ENCODE peak calls at places on chromosomes 12 and 14, in ten cellular contexts. D is T-helper 17 cell; Q is effector memory CD4-positive, alpha-beta T cell; M is prostate gland; T is astrocyte; Y is endothelial cell of umbilical vein; R is cardiac muscle cell; J is PC-3; Z is mammary epithelial cell; S is ovary. E is an unnamed sample.

GRCh38 chr14:70649803-70650202 is 8.1 kb downstream of the TTC9 start:
- DNase-seq in M (no peak), Y (no peak), T (no peak), J (no peak), R (no peak), S (no peak), Z (peak; percentile 22), Q (no peak), D (no peak), E (no peak)

GRCh38 chr14:67417633-67418032 is 5.7 kb upstream of the PLEK2 start:
- DNase-seq in Z (no peak), D (no peak), S (no peak), T (no peak), M (no peak), Q (no peak), R (peak; percentile 42), J (no peak), Y (no peak), E (no peak)

GRCh38 chr14:31229638-31230229 is 22.1 kb upstream of the HECTD1 start:
- DNase-seq in Y (no peak), T (peak; percentile 91), Z (peak; percentile 97), R (peak; percentile 99), D (no peak), S (peak; percentile 83), J (peak; percentile 99), M (peak; percentile 89), Q (no peak), E (no peak)

GRCh38 chr12:44589697-44590096 is 286.4 kb downstream of the NELL2 start:
- DNase-seq in R (no peak), Q (no peak), S (no peak), Z (peak; percentile 46), J (peak; percentile 55), M (no peak), Y (no peak), D (no peak), T (peak; percentile 7), E (no peak)

GRCh38 chr14:32939254-32940065 is 781 bp downstream of the NPAS3 start:
- DNase-seq in Y (peak; percentile 68), S (peak; percentile 86), M (peak; percentile 70), Z (peak; percentile 18), T (peak; percentile 75), J (peak; percentile 63), D (no peak), R (peak; percentile 83), Q (no peak), E (peak; percentile 61)

GRCh38 chr12:131736807-131737484 is 26.1 kb downstream of the SFSWAP start:
- DNase-seq in D (no peak), Z (peak; percentile 94), J (peak; percentile 98), Q (no peak), M (no peak), S (no peak), R (peak; percentile 8), T (peak; percentile 85), Y (peak; percentile 29), E (peak; percentile 85)

GRCh38 chr12:104710940-104711725 is 247.0 kb downstream of the SLC41A2 start:
- DNase-seq in J (peak; percentile 48), R (peak; percentile 89), Z (peak; percentile 11), Y (no peak), D (no peak), T (peak; percentile 48), M (no peak), S (no peak), Q (no peak), E (no peak)

GRCh38 chr12:3243376-3244084 is 166.4 kb downstream of the TSPAN9 start:
- DNase-seq in D (no peak), S (no peak), J (no peak), M (no peak), Q (no peak), Y (no peak), R (no peak), T (no peak), Z (no peak), E (no peak)

DNA sequence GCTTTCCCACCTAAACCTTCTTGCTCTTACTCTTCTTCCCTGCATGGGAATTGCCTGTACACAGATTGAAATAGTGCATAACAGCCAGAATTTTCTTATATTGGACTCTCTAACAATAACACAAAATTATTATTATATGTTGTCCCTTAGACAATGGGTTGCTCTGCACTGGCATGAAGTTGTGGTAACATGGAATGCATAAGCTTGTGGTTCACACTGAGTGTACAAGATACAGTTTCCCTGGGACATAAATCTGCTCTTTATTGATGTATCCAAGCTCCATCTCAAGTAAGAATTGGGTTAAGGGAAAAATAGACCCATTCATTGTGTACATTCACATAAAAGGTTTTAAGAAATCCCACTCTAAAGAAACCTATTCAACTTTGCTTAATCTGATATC is 114.4 kb upstream of the NTF3 start:
- DNase-seq in D (no peak), R (no peak), Q (no peak), Y (no peak), T (peak; percentile 0), S (no peak), Z (peak; percentile 54), J (no peak), M (no peak), E (no peak)
- H3K9me3 ChIP-seq in D (no peaks in the 10 kb centered on the region), R (no peaks in the 10 kb centered on the region), Q (no peaks in the 10 kb centered on the region), Y (no peaks in the 10 kb centered on the region), T (no peaks in the 10 kb centered on the region), S (no peaks in the 10 kb centered on the region), Z (peaks cover 4% of the 10 kb centered on the region), J (no peaks in the 10 kb centered on the region), M (no peaks in the 10 kb centered on the region), E (peaks cover 13% of the 10 kb centered on the region)

GRCh38 chr12:90080616-90081015 is 372.0 kb upstream of the ATP2B1 start:
- DNase-seq in Q (no peak), Z (no peak), T (no peak), D (no peak), Y (no peak), R (no peak), M (no peak), S (no peak), J (no peak), E (no peak)

GRCh38 chr12:90076851-90077319 is 368.2 kb upstream of the ATP2B1 start:
- DNase-seq in R (no peak), T (no peak), S (no peak), M (no peak), Z (no peak), J (no peak), Y (no peak), Q (no peak), D (no peak), E (no peak)

GRCh38 chr12:90078344-90078743 is 369.7 kb upstream of the ATP2B1 start:
- DNase-seq in T (no peak), Q (no peak), S (no peak), M (no peak), J (no peak), Y (no peak), Z (no peak), R (no peak), D (no peak), E (no peak)

GRCh38 chr12:90075685-90076084 is 367.0 kb upstream of the ATP2B1 start:
- DNase-seq in S (no peak), J (no peak), Q (no peak), T (no peak), M (no peak), R (no peak), D (no peak), Z (no peak), Y (no peak), E (no peak)

DNA sequence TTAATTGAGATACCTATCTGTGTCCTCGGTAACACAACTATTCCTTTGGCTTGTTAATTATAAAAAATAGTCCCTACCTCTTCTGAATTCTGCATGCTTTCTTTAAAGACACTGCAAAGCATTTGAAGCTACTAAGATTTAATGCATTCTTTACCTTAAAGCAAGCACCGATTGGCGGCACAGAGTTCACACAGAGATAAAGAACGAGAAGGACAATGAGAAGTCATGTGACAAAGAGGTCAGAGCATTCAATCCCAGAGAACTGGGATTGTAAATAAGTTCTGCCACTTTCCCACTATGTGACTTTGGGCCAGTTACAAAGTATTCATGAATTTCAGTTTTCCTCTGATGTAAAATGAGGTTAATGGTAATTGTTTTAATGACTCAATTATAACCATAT is 371.2 kb upstream of the ATP2B1 start:
- DNase-seq in Z (no peak), M (no peak), D (no peak), Y (no peak), Q (no peak), J (no peak), R (no peak), T (no peak), S (no peak), E (no peak)
- H3K9me3 ChIP-seq in Z (no peaks in the 10 kb centered on the region), M (no peaks in the 10 kb centered on the region), D (no peaks in the 10 kb centered on the region), Y (no peaks in the 10 kb centered on the region), Q (no peaks in the 10 kb centered on the region), J (no peaks in the 10 kb centered on the region), R (no peaks in the 10 kb centered on the region), T (no peaks in the 10 kb centered on the region), S (no peaks in the 10 kb centered on the region), E (no peaks in the 10 kb centered on the region)

DNA sequence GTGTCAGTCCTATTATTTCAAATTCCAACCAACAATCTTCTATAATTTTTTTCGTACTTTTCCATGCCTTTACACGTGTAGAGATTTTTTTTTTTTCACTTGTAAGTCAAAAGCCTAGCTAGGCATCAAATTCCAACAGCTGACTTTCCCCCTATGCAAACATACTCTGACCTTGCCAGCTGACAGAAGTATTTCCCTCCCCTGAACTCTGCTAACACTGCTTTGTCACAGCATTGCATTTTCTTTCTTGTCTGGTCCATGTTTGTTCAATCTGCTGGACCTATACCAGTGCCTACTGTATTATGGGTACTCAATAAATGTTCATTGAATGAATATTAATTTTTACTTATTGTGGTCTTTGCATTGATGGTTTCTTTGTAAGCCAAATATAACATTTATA is 435.3 kb upstream of the GARIN6 start:
- DNase-seq in D (no peak), T (no peak), S (no peak), M (no peak), Z (no peak), R (no peak), Q (no peak), J (no peak), Y (no peak), E (no peak)
- H3K9me3 ChIP-seq in D (no peaks in the 10 kb centered on the region), T (no peaks in the 10 kb centered on the region), S (no peaks in the 10 kb centered on the region), M (no peaks in the 10 kb centered on the region), Z (no peaks in the 10 kb centered on the region), R (no peaks in the 10 kb centered on the region), Q (no peaks in the 10 kb centered on the region), J (no peaks in the 10 kb centered on the region), Y (no peaks in the 10 kb centered on the region), E (no peaks in the 10 kb centered on the region)

GRCh38 chr12:129614221-129614885 is 289.5 kb downstream of the TMEM132D start:
- DNase-seq in Z (no peak), T (peak; percentile 79), S (no peak), D (no peak), M (no peak), Y (no peak), Q (no peak), J (no peak), R (no peak), E (no peak)

GRCh38 chr12:129610601-129611120 is 293.2 kb downstream of the TMEM132D start:
- DNase-seq in M (no peak), Q (no peak), S (no peak), R (no peak), J (no peak), Y (no peak), T (no peak), Z (no peak), D (no peak), E (no peak)

GRCh38 chr12:129613311-129613710 is 290.5 kb downstream of the TMEM132D start:
- DNase-seq in S (no peak), R (no peak), M (no peak), J (no peak), D (no peak), Q (no peak), Z (no peak), Y (no peak), T (no peak), E (no peak)

GRCh38 chr12:129617849-129618248 is 286.0 kb downstream of the TMEM132D start:
- DNase-seq in M (no peak), Z (no peak), R (no peak), Y (no peak), S (no peak), T (no peak), J (no peak), D (no peak), Q (no peak), E (no peak)

GRCh38 chr12:129615001-129615400 is 288.8 kb downstream of the TMEM132D start:
- DNase-seq in Z (no peak), M (no peak), Y (no peak), T (peak; percentile 66), J (no peak), S (no peak), Q (no peak), D (no peak), R (no peak), E (no peak)
- H3K9me3 ChIP-seq in Z (peaks cover 14% of the 10 kb centered on the region), M (no peaks in the 10 kb centered on the region), Y (peaks cover 8% of the 10 kb centered on the region), T (no peaks in the 10 kb centered on the region), J (peaks cover 7% of the 10 kb centered on the region), S (no peaks in the 10 kb centered on the region), Q (no peaks in the 10 kb centered on the region), D (no peaks in the 10 kb centered on the region), R (no peaks in the 10 kb centered on the region), E (no peaks in the 10 kb centered on the region)

E was measured in left lung.